ENCODE peak calls at places on chromosome X, in six cellular contexts. One of them, this sample, is unnamed.

GRCh38 chrX:103565752-103566151 is 19.6 kb upstream of the TCEAL4 start:
- DNase-seq in RWPE1: no peak
- DNase-seq in heart right ventricle: no peak
- DNase-seq in tibial artery: no peak
- DNase-seq in AG04450: peak; percentile 6
- DNase-seq in neural progenitor cell: no peak
- DNase-seq in this sample: no peak

GRCh38 chrX:152154050-152154449 is 15.7 kb upstream of the MAGEA10 start:
- DNase-seq in RWPE1: no peak
- DNase-seq in heart right ventricle: no peak
- DNase-seq in tibial artery: no peak
- DNase-seq in AG04450: no peak
- DNase-seq in neural progenitor cell: no peak
- DNase-seq in this sample: no peak

GRCh38 chrX:113059714-113060113 is 219.1 kb upstream of the AMOT start:
- DNase-seq in RWPE1: no peak
- DNase-seq in heart right ventricle: peak; percentile 6
- DNase-seq in tibial artery: no peak
- DNase-seq in AG04450: no peak
- DNase-seq in neural progenitor cell: no peak
- DNase-seq in this sample: no peak

GRCh38 chrX:36214924-36215323 is 295.4 kb downstream of the CFAP47 start:
- DNase-seq in RWPE1: no peak
- DNase-seq in heart right ventricle: no peak
- DNase-seq in tibial artery: no peak
- DNase-seq in AG04450: no peak
- DNase-seq in neural progenitor cell: no peak
- DNase-seq in this sample: no peak

GRCh38 chrX:133482345-133483041 is 67.2 kb upstream of the GPC4 start:
- DNase-seq in RWPE1: no peak
- DNase-seq in heart right ventricle: no peak
- DNase-seq in tibial artery: peak; percentile 81
- DNase-seq in AG04450: no peak
- DNase-seq in neural progenitor cell: no peak
- DNase-seq in this sample: no peak

GRCh38 chrX:25344191-25344936 is 328.6 kb upstream of the ARX start:
- DNase-seq in RWPE1: no peak
- DNase-seq in heart right ventricle: no peak
- DNase-seq in tibial artery: no peak
- DNase-seq in AG04450: no peak
- DNase-seq in neural progenitor cell: peak; percentile 46
- DNase-seq in this sample: no peak

GRCh38 chrX:20140410-20140809 is 1.2 kb downstream of the EIF1AX start:
- DNase-seq in RWPE1: no peak
- DNase-seq in heart right ventricle: no peak
- DNase-seq in tibial artery: no peak
- DNase-seq in AG04450: no peak
- DNase-seq in neural progenitor cell: no peak
- DNase-seq in this sample: no peak

GRCh38 chrX:3711331-3711917 is 2.0 kb downstream of the PRKX start:
- DNase-seq in RWPE1: no peak
- DNase-seq in heart right ventricle: peak; percentile 18
- DNase-seq in tibial artery: peak; percentile 68
- DNase-seq in AG04450: no peak
- DNase-seq in neural progenitor cell: no peak
- DNase-seq in this sample: no peak

GRCh38 chrX:9195199-9195880 is 161.4 kb upstream of the FAM9B start:
- DNase-seq in RWPE1: no peak
- DNase-seq in heart right ventricle: no peak
- DNase-seq in tibial artery: no peak
- DNase-seq in AG04450: no peak
- DNase-seq in neural progenitor cell: no peak
- DNase-seq in this sample: no peak
- H3K27ac ChIP-seq in RWPE1: no peak overlapping the region
- H3K27ac ChIP-seq in heart right ventricle: no peak overlapping the region
- H3K27ac ChIP-seq in tibial artery: no peak overlapping the region
- H3K27ac ChIP-seq in AG04450: no peak overlapping the region
- H3K27ac ChIP-seq in neural progenitor cell: no peak overlapping the region
- H3K27ac ChIP-seq in this sample: no peak overlapping the region

GRCh38 chrX:13742397-13743176 is 8.0 kb downstream of the OFD1 start:
- DNase-seq in RWPE1: no peak
- DNase-seq in heart right ventricle: no peak
- DNase-seq in tibial artery: no peak
- DNase-seq in AG04450: no peak
- DNase-seq in neural progenitor cell: no peak
- DNase-seq in this sample: no peak

DNA sequence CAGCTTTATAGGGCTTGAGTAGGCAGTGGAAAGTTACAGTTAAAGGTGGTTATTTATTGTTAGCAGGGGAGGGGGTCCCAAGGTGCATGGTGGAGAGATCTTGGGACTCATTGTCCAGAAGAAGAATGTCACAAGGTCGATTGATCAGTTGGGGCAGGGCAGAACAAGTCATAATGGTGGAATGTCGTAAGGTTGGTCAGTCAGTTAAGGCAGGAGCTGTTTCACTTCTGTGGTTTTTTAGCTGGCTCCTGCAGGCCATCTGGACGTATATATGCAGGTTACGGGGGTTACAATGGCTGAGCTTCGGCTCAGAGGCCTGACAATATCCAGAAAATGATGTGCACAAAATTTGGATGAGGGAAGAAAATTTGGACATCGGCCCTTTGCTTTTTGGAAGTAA is 7.1 kb downstream of the OFD1 start:
- DNase-seq in RWPE1: no peak
- DNase-seq in heart right ventricle: no peak
- DNase-seq in tibial artery: no peak
- DNase-seq in AG04450: no peak
- DNase-seq in neural progenitor cell: no peak
- DNase-seq in this sample: no peak
- H3K27ac ChIP-seq in RWPE1: no peak overlapping the region
- H3K27ac ChIP-seq in heart right ventricle: no peak overlapping the region
- H3K27ac ChIP-seq in tibial artery: no peak overlapping the region
- H3K27ac ChIP-seq in AG04450: no peak overlapping the region
- H3K27ac ChIP-seq in neural progenitor cell: no peak overlapping the region
- H3K27ac ChIP-seq in this sample: no peak overlapping the region

GRCh38 chrX:48480142-48480541 is 4.1 kb downstream of the FTSJ1 start:
- DNase-seq in RWPE1: no peak
- DNase-seq in heart right ventricle: no peak
- DNase-seq in tibial artery: no peak
- DNase-seq in AG04450: no peak
- DNase-seq in neural progenitor cell: no peak
- DNase-seq in this sample: no peak

GRCh38 chrX:48478806-48479205 is 2.8 kb downstream of the FTSJ1 start:
- DNase-seq in RWPE1: no peak
- DNase-seq in heart right ventricle: no peak
- DNase-seq in tibial artery: no peak
- DNase-seq in AG04450: no peak
- DNase-seq in neural progenitor cell: no peak
- DNase-seq in this sample: no peak

GRCh38 chrX:48477960-48478755 is 2.2 kb downstream of the FTSJ1 start:
- DNase-seq in RWPE1: no peak
- DNase-seq in heart right ventricle: no peak
- DNase-seq in tibial artery: no peak
- DNase-seq in AG04450: no peak
- DNase-seq in neural progenitor cell: no peak
- DNase-seq in this sample: no peak

GRCh38 chrX:48480583-48480982 is 4.6 kb downstream of the FTSJ1 start:
- DNase-seq in RWPE1: no peak
- DNase-seq in heart right ventricle: no peak
- DNase-seq in tibial artery: no peak
- DNase-seq in AG04450: no peak
- DNase-seq in neural progenitor cell: no peak
- DNase-seq in this sample: no peak

GRCh38 chrX:48482526-48482925 is 6.5 kb downstream of the FTSJ1 start:
- DNase-seq in RWPE1: no peak
- DNase-seq in heart right ventricle: no peak
- DNase-seq in tibial artery: no peak
- DNase-seq in AG04450: no peak
- DNase-seq in neural progenitor cell: no peak
- DNase-seq in this sample: no peak
- H3K27ac ChIP-seq in RWPE1: peak overlapping the region; percentile 49
- H3K27ac ChIP-seq in heart right ventricle: no peak overlapping the region
- H3K27ac ChIP-seq in tibial artery: no peak overlapping the region
- H3K27ac ChIP-seq in AG04450: no peak overlapping the region
- H3K27ac ChIP-seq in neural progenitor cell: no peak overlapping the region
- H3K27ac ChIP-seq in this sample: no peak overlapping the region

DNA sequence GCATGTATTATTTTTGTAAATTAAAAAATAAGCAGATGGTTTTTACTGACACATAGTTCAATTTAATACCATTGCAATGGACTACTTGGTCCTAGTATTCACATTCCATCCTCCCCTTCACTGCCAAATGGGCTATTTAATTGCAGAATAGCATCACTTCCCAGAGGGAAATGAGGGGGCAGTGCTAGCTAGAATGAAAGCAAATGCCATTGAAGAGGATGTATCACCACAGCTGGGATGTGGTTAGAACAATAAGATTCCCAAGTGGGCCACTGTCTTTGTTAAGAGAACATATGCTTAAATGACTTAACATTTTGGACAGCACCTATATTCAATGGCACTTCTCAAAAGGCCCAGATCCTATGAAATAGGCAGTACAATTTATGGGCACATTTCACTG is 224.7 kb downstream of the RBMX2 start:
- DNase-seq in RWPE1: no peak
- DNase-seq in heart right ventricle: no peak
- DNase-seq in tibial artery: no peak
- DNase-seq in AG04450: no peak
- DNase-seq in neural progenitor cell: no peak
- DNase-seq in this sample: no peak
- H3K27ac ChIP-seq in RWPE1: no peak overlapping the region
- H3K27ac ChIP-seq in heart right ventricle: no peak overlapping the region
- H3K27ac ChIP-seq in tibial artery: no peak overlapping the region
- H3K27ac ChIP-seq in AG04450: no peak overlapping the region
- H3K27ac ChIP-seq in neural progenitor cell: no peak overlapping the region
- H3K27ac ChIP-seq in this sample: no peak overlapping the region

GRCh38 chrX:6149231-6149870 is 79.3 kb downstream of the NLGN4X start:
- DNase-seq in RWPE1: no peak
- DNase-seq in heart right ventricle: no peak
- DNase-seq in tibial artery: no peak
- DNase-seq in AG04450: no peak
- DNase-seq in neural progenitor cell: peak; percentile 13
- DNase-seq in this sample: no peak
- H3K27ac ChIP-seq in RWPE1: no peak overlapping the region
- H3K27ac ChIP-seq in heart right ventricle: no peak overlapping the region
- H3K27ac ChIP-seq in tibial artery: no peak overlapping the region
- H3K27ac ChIP-seq in AG04450: no peak overlapping the region
- H3K27ac ChIP-seq in neural progenitor cell: no peak overlapping the region
- H3K27ac ChIP-seq in this sample: no peak overlapping the region

GRCh38 chrX:39745782-39746181 is 352.0 kb downstream of the BCOR start:
- DNase-seq in RWPE1: no peak
- DNase-seq in heart right ventricle: no peak
- DNase-seq in tibial artery: no peak
- DNase-seq in AG04450: no peak
- DNase-seq in neural progenitor cell: no peak
- DNase-seq in this sample: no peak
- H3K27ac ChIP-seq in RWPE1: no peak overlapping the region
- H3K27ac ChIP-seq in heart right ventricle: no peak overlapping the region
- H3K27ac ChIP-seq in tibial artery: no peak overlapping the region
- H3K27ac ChIP-seq in AG04450: no peak overlapping the region
- H3K27ac ChIP-seq in neural progenitor cell: no peak overlapping the region
- H3K27ac ChIP-seq in this sample: no peak overlapping the region

DNA sequence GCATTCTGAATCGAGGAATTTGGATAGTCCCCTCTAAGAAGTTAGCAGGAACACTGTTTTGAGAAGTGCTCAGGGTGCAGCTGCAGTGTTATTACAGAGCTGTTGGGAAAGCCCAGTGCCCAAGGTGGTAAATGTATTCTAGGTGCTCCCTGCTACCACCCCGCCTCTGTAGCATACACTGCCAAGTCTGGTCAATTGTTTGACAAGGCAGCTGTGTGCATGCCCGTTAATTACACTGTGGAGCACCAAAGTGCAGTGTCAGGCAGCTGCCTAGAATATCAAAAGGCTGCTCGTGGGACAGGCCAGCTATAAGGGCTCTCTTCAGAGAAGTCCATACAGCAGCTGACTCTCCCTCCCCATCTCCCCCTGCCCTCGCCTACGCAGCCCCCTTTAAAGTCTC is 99.9 kb upstream of the KLHL13 start:
- DNase-seq in RWPE1: no peak
- DNase-seq in heart right ventricle: no peak
- DNase-seq in tibial artery: no peak
- DNase-seq in AG04450: no peak
- DNase-seq in neural progenitor cell: no peak
- DNase-seq in this sample: no peak
- H3K27ac ChIP-seq in RWPE1: no peak overlapping the region
- H3K27ac ChIP-seq in heart right ventricle: no peak overlapping the region
- H3K27ac ChIP-seq in tibial artery: no peak overlapping the region
- H3K27ac ChIP-seq in AG04450: no peak overlapping the region
- H3K27ac ChIP-seq in neural progenitor cell: no peak overlapping the region
- H3K27ac ChIP-seq in this sample: no peak overlapping the region

DNA sequence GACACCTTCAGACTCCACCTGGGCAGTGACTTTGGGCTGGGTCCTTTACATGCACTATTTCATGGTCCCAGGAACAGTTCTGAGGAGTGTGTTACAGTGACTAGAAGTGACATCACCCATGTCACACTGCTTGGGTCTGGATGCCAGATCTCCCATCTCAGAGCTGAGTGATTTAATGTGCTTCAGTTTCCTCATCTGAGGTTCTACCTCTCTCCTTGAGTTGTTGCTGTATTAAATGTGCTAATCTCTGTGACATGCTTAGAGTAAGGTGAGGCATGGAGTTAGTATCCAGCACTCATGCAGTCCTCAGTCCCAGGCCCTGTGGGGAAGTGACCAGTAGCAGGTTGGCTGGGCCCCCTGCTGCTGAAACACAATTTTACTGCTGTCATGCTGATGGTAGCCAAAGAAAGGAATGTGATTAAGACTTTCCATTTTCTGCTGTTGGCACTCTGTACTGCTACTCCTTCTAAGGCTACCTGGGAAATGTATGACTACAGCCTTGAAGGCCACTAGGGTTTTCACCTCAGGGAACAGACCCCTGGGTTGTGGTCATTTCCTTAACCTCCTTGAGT is 639.6 kb downstream of the MID1IP1 start:
- DNase-seq in RWPE1: no peak
- DNase-seq in heart right ventricle: no peak
- DNase-seq in tibial artery: no peak
- DNase-seq in AG04450: no peak
- DNase-seq in neural progenitor cell: no peak
- DNase-seq in this sample: no peak
- H3K27ac ChIP-seq in RWPE1: no peak overlapping the region
- H3K27ac ChIP-seq in heart right ventricle: no peak overlapping the region
- H3K27ac ChIP-seq in tibial artery: no peak overlapping the region
- H3K27ac ChIP-seq in AG04450: no peak overlapping the region
- H3K27ac ChIP-seq in neural progenitor cell: no peak overlapping the region
- H3K27ac ChIP-seq in this sample: no peak overlapping the region

GRCh38 chrX:2696698-2697215 is 5.7 kb downstream of the CD99 start:
- DNase-seq in RWPE1: peak; percentile 66
- DNase-seq in heart right ventricle: no peak
- DNase-seq in tibial artery: no peak
- DNase-seq in AG04450: peak; percentile 60
- DNase-seq in neural progenitor cell: no peak
- DNase-seq in this sample: no peak
- H3K27ac ChIP-seq in RWPE1: peak overlapping the region; percentile 84
- H3K27ac ChIP-seq in heart right ventricle: no peak overlapping the region
- H3K27ac ChIP-seq in tibial artery: no peak overlapping the region
- H3K27ac ChIP-seq in AG04450: peak overlapping the region; percentile 87
- H3K27ac ChIP-seq in neural progenitor cell: no peak overlapping the region
- H3K27ac ChIP-seq in this sample: no peak overlapping the region